ENCODE peak calls at places on chromosome 3, in nine cellular contexts. S is ACHN, G is spleen, U is SK-N-MC, O is left cardiac atrium, K is myocyte, M is mucosa of descending colon, D is M059J, F is retina. B is an unnamed sample.

GRCh38 chr3:78322780-78323179 is 1282.9 kb downstream of the ROBO2 start:
- DNase-seq in K (no peak), G (no peak), D (no peak), O (no peak), U (no peak), F (no peak), S (no peak), M (no peak), B (no peak)

GRCh38 chr3:86563358-86563970 is 427.5 kb downstream of the VGLL3 start:
- DNase-seq in G (no peak), M (no peak), S (peak; percentile 54), U (peak; percentile 72), D (peak; percentile 13), O (no peak), F (peak; percentile 12), K (peak; percentile 39), B (no peak)

GRCh38 chr3:31223278-31223677 is 309.4 kb upstream of the STT3B start:
- DNase-seq in M (no peak), U (no peak), K (no peak), F (no peak), S (no peak), D (no peak), G (no peak), O (no peak), B (no peak)

GRCh38 chr3:143825513-143825912 is 22.8 kb downstream of the SLC9A9 start:
- DNase-seq in D (no peak), O (no peak), M (no peak), S (no peak), G (no peak), U (no peak), K (no peak), F (no peak), B (no peak)

GRCh38 chr3:151909720-151910405 is 36.4 kb downstream of the SUCNR1 start:
- DNase-seq in K (no peak), S (no peak), M (no peak), D (peak; percentile 69), F (no peak), G (no peak), U (no peak), O (no peak), B (no peak)

GRCh38 chr3:127410678-127411077 is 122.8 kb upstream of the PRR20G start:
- DNase-seq in U (no peak), D (no peak), O (no peak), G (peak; percentile 63), S (no peak), K (no peak), F (no peak), M (no peak), B (no peak)

GRCh38 chr3:186193534-186194450 is 84.9 kb upstream of the ETV5 start:
- DNase-seq in O (peak; percentile 30), S (no peak), G (no peak), F (peak; percentile 88), K (no peak), U (no peak), D (no peak), M (no peak), B (no peak)

GRCh38 chr3:19739504-19739903 is 194.5 kb downstream of the EFHB start:
- DNase-seq in O (no peak), S (no peak), G (no peak), M (no peak), K (no peak), D (no peak), U (no peak), F (no peak), B (no peak)

GRCh38 chr3:71152892-71153265 is 430.6 kb downstream of the FOXP1 start:
- DNase-seq in S (no peak), D (no peak), U (no peak), F (no peak), K (no peak), G (no peak), M (peak; percentile 74), O (peak; percentile 46), B (peak; percentile 75)

GRCh38 chr3:83317605-83318004 is 1556.2 kb upstream of the GBE1 start:
- DNase-seq in M (no peak), F (no peak), G (no peak), O (no peak), D (peak; percentile 40), S (no peak), U (no peak), K (no peak), B (no peak)

GRCh38 chr3:32313723-32314473 is 75.4 kb downstream of the CMTM8 start:
- DNase-seq in S (peak; percentile 48), G (no peak), U (no peak), D (peak; percentile 50), M (no peak), F (no peak), K (peak; percentile 15), O (no peak), B (no peak)

GRCh38 chr3:134357261-134357913 is 16.9 kb downstream of the AMOTL2 start:
- DNase-seq in O (peak; percentile 18), S (no peak), F (no peak), D (no peak), K (peak; percentile 88), U (no peak), G (peak; percentile 44), M (peak; percentile 12), B (no peak)

GRCh38 chr3:137988152-137988551 is 21.8 kb upstream of the CLDN18 start:
- DNase-seq in K (no peak), F (no peak), G (no peak), M (no peak), O (no peak), D (no peak), S (no peak), U (no peak), B (no peak)

GRCh38 chr3:138916824-138917223 is 30.1 kb downstream of the FOXL2 start:
- DNase-seq in K (no peak), F (no peak), M (peak; percentile 79), S (no peak), G (no peak), O (no peak), D (peak; percentile 64), U (no peak), B (peak; percentile 81)

GRCh38 chr3:73710340-73710739 is 85.6 kb upstream of the PDZRN3 start:
- DNase-seq in M (no peak), S (no peak), D (no peak), U (no peak), F (no peak), G (no peak), K (no peak), O (no peak), B (no peak)